ENCODE peak calls at places on chromosomes 4 and X, in six cellular contexts. One of them, this sample, is unnamed.

GRCh38 chr4:40124690-40125089 is 68.0 kb downstream of the N4BP2 start:
- DNase-seq in HCT116: no peak
- DNase-seq in PC-3: no peak
- DNase-seq in OCI-LY7: no peak
- DNase-seq in GM23338: no peak
- DNase-seq in SK-N-SH: no peak
- DNase-seq in this sample: no peak

GRCh38 chr4:84531689-84532088 is 32.6 kb upstream of the NKX6-1 start:
- DNase-seq in HCT116: no peak
- DNase-seq in PC-3: peak
- DNase-seq in OCI-LY7: no peak
- DNase-seq in GM23338: no peak
- DNase-seq in SK-N-SH: peak
- DNase-seq in this sample: no peak

GRCh38 chr4:89797117-89797516 is 39.8 kb downstream of the SNCA start:
- DNase-seq in HCT116: no peak
- DNase-seq in PC-3: peak
- DNase-seq in OCI-LY7: no peak
- DNase-seq in GM23338: no peak
- DNase-seq in SK-N-SH: no peak
- DNase-seq in this sample: no peak

GRCh38 chr4:149676076-149676475 is 139.6 kb downstream of the IQCM start:
- DNase-seq in HCT116: no peak
- DNase-seq in PC-3: no peak
- DNase-seq in OCI-LY7: no peak
- DNase-seq in GM23338: no peak
- DNase-seq in SK-N-SH: no peak
- DNase-seq in this sample: peak

GRCh38 chrX:47156611-47157520 is 11.8 kb downstream of the RBM10 start:
- DNase-seq in HCT116: no peak
- DNase-seq in PC-3: no peak
- DNase-seq in OCI-LY7: no peak
- DNase-seq in GM23338: no peak
- DNase-seq in SK-N-SH: no peak
- DNase-seq in this sample: no peak

GRCh38 chrX:49165901-49166881 is 3.6 kb downstream of the MAGIX start:
- DNase-seq in HCT116: peak
- DNase-seq in PC-3: no peak
- DNase-seq in OCI-LY7: peak
- DNase-seq in GM23338: peak
- DNase-seq in SK-N-SH: peak
- DNase-seq in this sample: peak

GRCh38 chrX:39445336-39445735 is 644.1 kb downstream of the MID1IP1 start:
- DNase-seq in HCT116: no peak
- DNase-seq in PC-3: peak
- DNase-seq in OCI-LY7: peak
- DNase-seq in GM23338: peak
- DNase-seq in SK-N-SH: no peak
- DNase-seq in this sample: peak

GRCh38 chr4:139191373-139191772 is 14.4 kb upstream of the ELF2 start:
- DNase-seq in HCT116: no peak
- DNase-seq in PC-3: no peak
- DNase-seq in OCI-LY7: no peak
- DNase-seq in GM23338: no peak
- DNase-seq in SK-N-SH: no peak
- DNase-seq in this sample: no peak

GRCh38 chrX:154607370-154607769 is 11.7 kb downstream of the CTAG1B start:
- DNase-seq in HCT116: no peak
- DNase-seq in PC-3: peak
- DNase-seq in OCI-LY7: no peak
- DNase-seq in GM23338: no peak
- DNase-seq in SK-N-SH: no peak
- DNase-seq in this sample: no peak

GRCh38 chrX:95063554-95063953 is 1389.5 kb downstream of the FAM133A start:
- DNase-seq in HCT116: no peak
- DNase-seq in PC-3: peak
- DNase-seq in OCI-LY7: no peak
- DNase-seq in GM23338: no peak
- DNase-seq in SK-N-SH: no peak
- DNase-seq in this sample: no peak

GRCh38 chrX:103741879-103742278 is 31.2 kb downstream of the TMEM31 start:
- DNase-seq in HCT116: no peak
- DNase-seq in PC-3: no peak
- DNase-seq in OCI-LY7: no peak
- DNase-seq in GM23338: no peak
- DNase-seq in SK-N-SH: no peak
- DNase-seq in this sample: no peak

GRCh38 chrX:153805436-153805835 is 11.0 kb downstream of the SSR4 start:
- DNase-seq in HCT116: no peak
- DNase-seq in PC-3: no peak
- DNase-seq in OCI-LY7: no peak
- DNase-seq in GM23338: no peak
- DNase-seq in SK-N-SH: no peak
- DNase-seq in this sample: no peak

GRCh38 chr4:48127882-48128394 is 6.1 kb downstream of the TXK start:
- DNase-seq in HCT116: peak
- DNase-seq in PC-3: peak
- DNase-seq in OCI-LY7: peak
- DNase-seq in GM23338: peak
- DNase-seq in SK-N-SH: peak
- DNase-seq in this sample: peak

GRCh38 chrX:118780915-118781314 is 42.7 kb upstream of the ZCCHC12 start:
- DNase-seq in HCT116: no peak
- DNase-seq in PC-3: peak
- DNase-seq in OCI-LY7: no peak
- DNase-seq in GM23338: no peak
- DNase-seq in SK-N-SH: no peak
- DNase-seq in this sample: no peak

GRCh38 chrX:32749075-32749474 is 462.3 kb downstream of the DMD start:
- DNase-seq in HCT116: no peak
- DNase-seq in PC-3: no peak
- DNase-seq in OCI-LY7: no peak
- DNase-seq in GM23338: no peak
- DNase-seq in SK-N-SH: no peak
- DNase-seq in this sample: no peak

GRCh38 chrX:31371956-31372355 is 300.1 kb upstream of the FTHL17 start:
- DNase-seq in HCT116: no peak
- DNase-seq in PC-3: no peak
- DNase-seq in OCI-LY7: no peak
- DNase-seq in GM23338: no peak
- DNase-seq in SK-N-SH: no peak
- DNase-seq in this sample: no peak

GRCh38 chr4:1608821-1609500 is 75.2 kb downstream of the FAM53A start:
- DNase-seq in HCT116: no peak
- DNase-seq in PC-3: no peak
- DNase-seq in OCI-LY7: no peak
- DNase-seq in GM23338: no peak
- DNase-seq in SK-N-SH: no peak
- DNase-seq in this sample: no peak

GRCh38 chr4:184280104-184280503 is 62.4 kb upstream of the ENPP6 start:
- DNase-seq in HCT116: no peak
- DNase-seq in PC-3: no peak
- DNase-seq in OCI-LY7: no peak
- DNase-seq in GM23338: no peak
- DNase-seq in SK-N-SH: no peak
- DNase-seq in this sample: peak

GRCh38 chrX:40145001-40145631 is 47.4 kb upstream of the BCOR start:
- DNase-seq in HCT116: no peak
- DNase-seq in PC-3: peak
- DNase-seq in OCI-LY7: no peak
- DNase-seq in GM23338: peak
- DNase-seq in SK-N-SH: peak
- DNase-seq in this sample: no peak

GRCh38 chr4:183416878-183417277 is 27.6 kb upstream of the CDKN2AIP start:
- DNase-seq in HCT116: no peak
- DNase-seq in PC-3: no peak
- DNase-seq in OCI-LY7: no peak
- DNase-seq in GM23338: no peak
- DNase-seq in SK-N-SH: no peak
- DNase-seq in this sample: no peak

GRCh38 chrX:124386401-124386800 is 40.0 kb downstream of the SH2D1A start:
- DNase-seq in HCT116: no peak
- DNase-seq in PC-3: no peak
- DNase-seq in OCI-LY7: no peak
- DNase-seq in GM23338: no peak
- DNase-seq in SK-N-SH: no peak
- DNase-seq in this sample: no peak

GRCh38 chr4:80133240-80133783 is 60.3 kb upstream of the ANTXR2 start:
- DNase-seq in HCT116: no peak
- DNase-seq in PC-3: no peak
- DNase-seq in OCI-LY7: no peak
- DNase-seq in GM23338: peak
- DNase-seq in SK-N-SH: no peak
- DNase-seq in this sample: no peak

GRCh38 chr4:70759627-70760026 is 37.9 kb downstream of the RUFY3 start:
- DNase-seq in HCT116: no peak
- DNase-seq in PC-3: no peak
- DNase-seq in OCI-LY7: no peak
- DNase-seq in GM23338: no peak
- DNase-seq in SK-N-SH: no peak
- DNase-seq in this sample: no peak

GRCh38 chr4:148093065-148093464 is 349.1 kb downstream of the NR3C2 start:
- DNase-seq in HCT116: no peak
- DNase-seq in PC-3: no peak
- DNase-seq in OCI-LY7: no peak
- DNase-seq in GM23338: no peak
- DNase-seq in SK-N-SH: no peak
- DNase-seq in this sample: no peak
- TF ChIP-seq EZH2phosphoT487 in HCT116: no peak
- TF ChIP-seq EZH2phosphoT487 in PC-3: no peak
- TF ChIP-seq EZH2phosphoT487 in OCI-LY7: no peak
- TF ChIP-seq EZH2phosphoT487 in GM23338: no peak
- TF ChIP-seq EZH2phosphoT487 in SK-N-SH: no peak
- TF ChIP-seq EZH2phosphoT487 in this sample: no peak

GRCh38 chr4:8744083-8744805 is 127.4 kb downstream of the HMX1 start:
- DNase-seq in HCT116: no peak
- DNase-seq in PC-3: no peak
- DNase-seq in OCI-LY7: no peak
- DNase-seq in GM23338: no peak
- DNase-seq in SK-N-SH: peak
- DNase-seq in this sample: peak
- TF ChIP-seq CTCF in HCT116: peak
- TF ChIP-seq CTCF in PC-3: no peak
- TF ChIP-seq CTCF in OCI-LY7: no peak
- TF ChIP-seq CTCF in GM23338: peak
- TF ChIP-seq CTCF in SK-N-SH: no peak
- TF ChIP-seq CTCF in this sample: peak

GRCh38 chr4:51906167-51906647 is 63.3 kb downstream of the DCUN1D4 start:
- DNase-seq in HCT116: no peak
- DNase-seq in PC-3: peak
- DNase-seq in OCI-LY7: peak
- DNase-seq in GM23338: no peak
- DNase-seq in SK-N-SH: no peak
- DNase-seq in this sample: no peak
- TF ChIP-seq EZH2phosphoT487 in HCT116: no peak
- TF ChIP-seq EZH2phosphoT487 in PC-3: no peak
- TF ChIP-seq EZH2phosphoT487 in OCI-LY7: no peak
- TF ChIP-seq EZH2phosphoT487 in GM23338: no peak
- TF ChIP-seq EZH2phosphoT487 in SK-N-SH: no peak
- TF ChIP-seq EZH2phosphoT487 in this sample: no peak

GRCh38 chr4:99886146-99886545 is 8.1 kb downstream of the LAMTOR3 start:
- DNase-seq in HCT116: no peak
- DNase-seq in PC-3: peak
- DNase-seq in OCI-LY7: no peak
- DNase-seq in GM23338: no peak
- DNase-seq in SK-N-SH: no peak
- DNase-seq in this sample: no peak

GRCh38 chr4:99885687-99886086 is 8.5 kb downstream of the LAMTOR3 start:
- DNase-seq in HCT116: no peak
- DNase-seq in PC-3: no peak
- DNase-seq in OCI-LY7: no peak
- DNase-seq in GM23338: no peak
- DNase-seq in SK-N-SH: no peak
- DNase-seq in this sample: no peak

GRCh38 chr4:99887837-99888236 is 6.4 kb downstream of the LAMTOR3 start:
- DNase-seq in HCT116: no peak
- DNase-seq in PC-3: no peak
- DNase-seq in OCI-LY7: no peak
- DNase-seq in GM23338: no peak
- DNase-seq in SK-N-SH: no peak
- DNase-seq in this sample: no peak

GRCh38 chr4:99879458-99879857 is 14.8 kb downstream of the LAMTOR3 start:
- DNase-seq in HCT116: no peak
- DNase-seq in PC-3: no peak
- DNase-seq in OCI-LY7: no peak
- DNase-seq in GM23338: no peak
- DNase-seq in SK-N-SH: no peak
- DNase-seq in this sample: no peak

GRCh38 chr4:99885063-99885664 is 9.1 kb downstream of the LAMTOR3 start:
- DNase-seq in HCT116: peak
- DNase-seq in PC-3: peak
- DNase-seq in OCI-LY7: peak
- DNase-seq in GM23338: peak
- DNase-seq in SK-N-SH: peak
- DNase-seq in this sample: peak
- TF ChIP-seq CTCF in HCT116: peak
- TF ChIP-seq CTCF in PC-3: peak
- TF ChIP-seq CTCF in OCI-LY7: peak
- TF ChIP-seq CTCF in GM23338: peak
- TF ChIP-seq CTCF in SK-N-SH: peak
- TF ChIP-seq CTCF in this sample: peak

GRCh38 chr4:145821771-145822170 is 116.9 kb downstream of the ZNF827 start:
- DNase-seq in HCT116: no peak
- DNase-seq in PC-3: no peak
- DNase-seq in OCI-LY7: no peak
- DNase-seq in GM23338: no peak
- DNase-seq in SK-N-SH: no peak
- DNase-seq in this sample: no peak

GRCh38 chr4:145818001-145818400 is 120.6 kb downstream of the ZNF827 start:
- DNase-seq in HCT116: no peak
- DNase-seq in PC-3: no peak
- DNase-seq in OCI-LY7: no peak
- DNase-seq in GM23338: no peak
- DNase-seq in SK-N-SH: no peak
- DNase-seq in this sample: no peak

GRCh38 chr4:145819246-145820181 is 119.1 kb downstream of the ZNF827 start:
- DNase-seq in HCT116: no peak
- DNase-seq in PC-3: no peak
- DNase-seq in OCI-LY7: no peak
- DNase-seq in GM23338: no peak
- DNase-seq in SK-N-SH: no peak
- DNase-seq in this sample: peak

GRCh38 chr4:145823743-145824142 is 114.9 kb downstream of the ZNF827 start:
- DNase-seq in HCT116: no peak
- DNase-seq in PC-3: no peak
- DNase-seq in OCI-LY7: no peak
- DNase-seq in GM23338: no peak
- DNase-seq in SK-N-SH: no peak
- DNase-seq in this sample: no peak

GRCh38 chr4:145820407-145820806 is 118.2 kb downstream of the ZNF827 start:
- DNase-seq in HCT116: no peak
- DNase-seq in PC-3: no peak
- DNase-seq in OCI-LY7: no peak
- DNase-seq in GM23338: no peak
- DNase-seq in SK-N-SH: no peak
- DNase-seq in this sample: peak
- TF ChIP-seq EZH2phosphoT487 in HCT116: no peak
- TF ChIP-seq EZH2phosphoT487 in PC-3: no peak
- TF ChIP-seq EZH2phosphoT487 in OCI-LY7: no peak
- TF ChIP-seq EZH2phosphoT487 in GM23338: no peak
- TF ChIP-seq EZH2phosphoT487 in SK-N-SH: no peak
- TF ChIP-seq EZH2phosphoT487 in this sample: no peak

GRCh38 chr4:88573995-88574394 is 18.3 kb upstream of the HERC3 start:
- DNase-seq in HCT116: peak
- DNase-seq in PC-3: peak
- DNase-seq in OCI-LY7: no peak
- DNase-seq in GM23338: peak
- DNase-seq in SK-N-SH: no peak
- DNase-seq in this sample: no peak
- TF ChIP-seq CTCF in HCT116: peak
- TF ChIP-seq CTCF in PC-3: peak
- TF ChIP-seq CTCF in OCI-LY7: no peak
- TF ChIP-seq CTCF in GM23338: peak
- TF ChIP-seq CTCF in SK-N-SH: peak
- TF ChIP-seq CTCF in this sample: no peak

This sample was measured in MM.1S.